ENCODE peak calls at places on chromosome 19, in eight cellular contexts. T is HFFc6; M is NCI-H1417 treated with DMSO at 0.1 percent for 48 hours; Y is mucosa of gallbladder; R is activated CD4-positive, CD25-positive, alpha-beta regulatory T cell treated with anti-CD3 and anti-CD28 coated beads, Interleukin-2, amount 50 U/mL, for 16 hours; Q is activated T-cell treated with anti-CD3 and anti-CD28 coated beads for 1 hour; Z is choroid plexus epithelial cell; H is astrocyte of the cerebellum. O is an unnamed sample.

GRCh38 chr19:8238251-8238650 is 29.1 kb downstream of the CERS4 start:
- DNase-seq in T (no peak), R (no peak), M (no peak), Z (no peak), H (no peak), Q (no peak), Y (no peak), O (no peak)

GRCh38 chr19:14073232-14073924 is 792 bp downstream of the MISP3 start:
- DNase-seq in T (peak), H (no peak), M (no peak), Z (peak), Q (peak), Y (peak), R (no peak), O (peak)

GRCh38 chr19:5690125-5690954 is at the start of gene RPL36:
- DNase-seq in Z (peak), H (peak), Q (peak), T (peak), R (peak), M (peak), Y (peak), O (peak)

GRCh38 chr19:17281391-17282304 is at the start of gene ANKLE1:
- DNase-seq in Y (no peak), M (no peak), R (no peak), H (no peak), Q (no peak), Z (no peak), T (no peak), O (peak)

GRCh38 chr19:34725400-34725799 is 8.6 kb upstream of the ZNF181 start:
- DNase-seq in M (no peak), Y (no peak), R (no peak), H (no peak), Z (no peak), T (no peak), Q (no peak), O (no peak)

GRCh38 chr19:5059191-5059579 is 90.3 kb downstream of the KDM4B start:
- DNase-seq in Z (no peak), H (no peak), Y (no peak), M (no peak), Q (no peak), T (no peak), R (no peak), O (no peak)

GRCh38 chr19:42317535-42317934 is 4.4 kb downstream of the TMEM145 start:
- DNase-seq in Y (no peak), Z (no peak), Q (no peak), R (no peak), H (no peak), T (no peak), M (no peak), O (no peak)

GRCh38 chr19:49852631-49853126 is 1.7 kb downstream of the PTOV1 start:
- DNase-seq in Y (no peak), M (no peak), Z (no peak), H (no peak), Q (no peak), R (no peak), T (no peak), O (no peak)

O was measured in anterior cingulate cortex.